ENCODE peak calls at places on chromosomes 6 and 20, in eight cellular contexts. One of them, this sample, is unnamed. For H3K27me3, the result is how much of the 10 kb centered on the place peaks cover.

GRCh38 chr6:31680841-31681671 is at the start of gene LY6G5C:
- DNase-seq in H9: peak
- DNase-seq in stomach: peak
- DNase-seq in upper lobe of right lung: peak
- DNase-seq in psoas muscle: peak
- DNase-seq in GM06990: peak
- DNase-seq in AG04450: peak
- DNase-seq in transverse colon: peak
- DNase-seq in this sample: peak

GRCh38 chr20:62530643-62531032 is 54.8 kb upstream of the GATA5 start:
- DNase-seq in GM06990: no peak
- DNase-seq in stomach: no peak
- DNase-seq in transverse colon: no peak
- DNase-seq in psoas muscle: no peak
- DNase-seq in H9: no peak
- DNase-seq in upper lobe of right lung: no peak
- DNase-seq in AG04450: no peak
- DNase-seq in this sample: no peak

GRCh38 chr6:103001724-103002123 is 1608.2 kb downstream of the GRIK2 start:
- DNase-seq in transverse colon: no peak
- DNase-seq in H9: no peak
- DNase-seq in GM06990: no peak
- DNase-seq in upper lobe of right lung: no peak
- DNase-seq in psoas muscle: no peak
- DNase-seq in AG04450: no peak
- DNase-seq in stomach: no peak
- DNase-seq in this sample: no peak

GRCh38 chr6:157430834-157431233 is 49.8 kb downstream of the ZDHHC14 start:
- DNase-seq in transverse colon: no peak
- DNase-seq in upper lobe of right lung: no peak
- DNase-seq in H9: no peak
- DNase-seq in GM06990: no peak
- DNase-seq in psoas muscle: no peak
- DNase-seq in stomach: no peak
- DNase-seq in AG04450: no peak
- DNase-seq in this sample: no peak

GRCh38 chr6:133983099-133983939 is 30.3 kb downstream of the TBPL1 start:
- DNase-seq in psoas muscle: no peak
- DNase-seq in upper lobe of right lung: peak
- DNase-seq in transverse colon: no peak
- DNase-seq in stomach: no peak
- DNase-seq in AG04450: no peak
- DNase-seq in H9: no peak
- DNase-seq in GM06990: no peak
- DNase-seq in this sample: no peak

GRCh38 chr20:32474009-32474716 is 111.0 kb downstream of the NOL4L start:
- DNase-seq in AG04450: no peak
- DNase-seq in GM06990: no peak
- DNase-seq in stomach: no peak
- DNase-seq in upper lobe of right lung: peak
- DNase-seq in H9: no peak
- DNase-seq in transverse colon: no peak
- DNase-seq in psoas muscle: no peak
- DNase-seq in this sample: no peak

GRCh38 chr6:126307859-126308258 is 32.1 kb upstream of the CENPW start:
- DNase-seq in H9: no peak
- DNase-seq in GM06990: no peak
- DNase-seq in psoas muscle: peak
- DNase-seq in stomach: no peak
- DNase-seq in transverse colon: no peak
- DNase-seq in AG04450: peak
- DNase-seq in upper lobe of right lung: no peak
- DNase-seq in this sample: no peak

GRCh38 chr6:111205502-111205901 is 118.2 kb downstream of the SLC16A10 start:
- DNase-seq in AG04450: no peak
- DNase-seq in transverse colon: no peak
- DNase-seq in stomach: no peak
- DNase-seq in GM06990: no peak
- DNase-seq in psoas muscle: no peak
- DNase-seq in H9: no peak
- DNase-seq in upper lobe of right lung: no peak
- DNase-seq in this sample: no peak

DNA sequence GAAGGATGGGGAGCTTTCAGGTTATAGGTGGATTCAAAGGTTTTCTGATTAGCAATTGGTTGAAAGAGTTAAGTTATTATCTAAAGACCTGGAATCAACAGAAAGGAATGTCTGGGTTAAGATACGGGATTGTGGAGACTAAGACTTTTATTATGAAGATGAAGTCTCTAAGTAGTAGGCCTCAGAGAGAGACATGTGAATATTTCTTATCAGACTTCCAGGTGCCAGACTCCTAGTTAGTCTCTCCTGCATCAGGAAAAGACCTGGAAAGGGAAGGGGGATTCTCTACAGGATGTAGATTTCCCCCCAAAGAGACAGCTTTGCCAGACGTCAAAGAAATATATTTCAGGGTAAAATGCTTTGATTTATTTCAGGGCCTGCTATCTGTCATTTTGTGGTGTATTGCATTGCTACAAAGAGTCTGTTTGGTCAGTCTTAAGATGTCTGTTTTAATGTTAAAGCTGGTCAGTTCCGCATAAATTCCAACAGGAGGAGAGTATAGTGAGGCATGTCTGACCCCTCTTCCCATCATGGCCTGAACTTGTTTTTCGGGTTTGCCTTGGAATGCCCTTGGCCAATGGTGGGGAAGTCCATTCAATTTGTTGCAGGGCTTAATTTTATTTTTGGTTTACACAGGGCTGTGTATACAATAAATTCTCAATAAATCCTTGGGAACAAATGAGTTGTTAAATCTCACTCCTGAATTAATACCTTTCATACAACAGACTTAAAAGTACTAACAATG is 103.4 kb upstream of the RALGAPA2 start:
- DNase-seq in psoas muscle: no peak
- DNase-seq in upper lobe of right lung: no peak
- DNase-seq in GM06990: no peak
- DNase-seq in stomach: no peak
- DNase-seq in AG04450: no peak
- DNase-seq in H9: no peak
- DNase-seq in transverse colon: no peak
- DNase-seq in this sample: no peak
- H3K27me3 ChIP-seq in psoas muscle: under half
- H3K27me3 ChIP-seq in upper lobe of right lung: under half
- H3K27me3 ChIP-seq in GM06990: under half
- H3K27me3 ChIP-seq in stomach: under half
- H3K27me3 ChIP-seq in AG04450: under half
- H3K27me3 ChIP-seq in H9: under half
- H3K27me3 ChIP-seq in transverse colon: under half
- H3K27me3 ChIP-seq in this sample: under half

GRCh38 chr20:41956316-41957050 is 338.3 kb upstream of the CHD6 start:
- DNase-seq in H9: peak
- DNase-seq in upper lobe of right lung: no peak
- DNase-seq in transverse colon: no peak
- DNase-seq in GM06990: no peak
- DNase-seq in AG04450: no peak
- DNase-seq in stomach: no peak
- DNase-seq in psoas muscle: no peak
- DNase-seq in this sample: no peak
- TF ChIP-seq CTCF in H9: peak
- TF ChIP-seq CTCF in upper lobe of right lung: peak
- TF ChIP-seq CTCF in transverse colon: peak
- TF ChIP-seq CTCF in GM06990: peak
- TF ChIP-seq CTCF in AG04450: peak
- TF ChIP-seq CTCF in stomach: no peak
- TF ChIP-seq CTCF in psoas muscle: peak
- TF ChIP-seq CTCF in this sample: peak

GRCh38 chr20:46483879-46484278 is 29.5 kb downstream of the ZNF334 start:
- DNase-seq in AG04450: no peak
- DNase-seq in stomach: no peak
- DNase-seq in H9: no peak
- DNase-seq in transverse colon: no peak
- DNase-seq in GM06990: no peak
- DNase-seq in psoas muscle: no peak
- DNase-seq in upper lobe of right lung: no peak
- DNase-seq in this sample: no peak
- H3K27me3 ChIP-seq in AG04450: under half
- H3K27me3 ChIP-seq in stomach: under half
- H3K27me3 ChIP-seq in H9: under half
- H3K27me3 ChIP-seq in transverse colon: half or more
- H3K27me3 ChIP-seq in GM06990: under half
- H3K27me3 ChIP-seq in psoas muscle: under half
- H3K27me3 ChIP-seq in upper lobe of right lung: under half
- H3K27me3 ChIP-seq in this sample: under half

GRCh38 chr6:34973547-34974248 is 84.6 kb downstream of the ANKS1A start:
- DNase-seq in transverse colon: no peak
- DNase-seq in stomach: no peak
- DNase-seq in GM06990: no peak
- DNase-seq in H9: no peak
- DNase-seq in AG04450: no peak
- DNase-seq in psoas muscle: no peak
- DNase-seq in upper lobe of right lung: no peak
- DNase-seq in this sample: no peak
- TF ChIP-seq CTCF in transverse colon: no peak
- TF ChIP-seq CTCF in stomach: no peak
- TF ChIP-seq CTCF in GM06990: peak
- TF ChIP-seq CTCF in H9: peak
- TF ChIP-seq CTCF in AG04450: peak
- TF ChIP-seq CTCF in psoas muscle: no peak
- TF ChIP-seq CTCF in upper lobe of right lung: no peak
- TF ChIP-seq CTCF in this sample: no peak